ENCODE peak calls at places on chromosomes 1 and 21, in eight cellular contexts. O is GM12891, S is stomach, T is transverse colon, R is suprapubic skin, Q is prostate gland, L is H1, E is breast epithelium. V is an unnamed sample.

GRCh38 chr1:16017461-16018303 is at the start of gene HSPB7:
- DNase-seq in O (no peak), S (peak; percentile 81), T (peak; percentile 69), R (peak; percentile 82), Q (peak; percentile 36), L (no peak), E (peak; percentile 54), V (peak; percentile 88)

GRCh38 chr1:77756052-77756754 is 3.4 kb downstream of the USP33 start:
- DNase-seq in O (no peak), S (no peak), T (no peak), R (no peak), Q (no peak), L (no peak), E (no peak), V (no peak)

GRCh38 chr1:191065346-191065745 is 587.7 kb upstream of the BRINP3 start:
- DNase-seq in O (no peak), S (no peak), T (no peak), R (no peak), Q (no peak), L (no peak), E (no peak), V (no peak)

GRCh38 chr1:17053071-17053684 is 654 bp downstream of the SDHB start:
- DNase-seq in O (no peak), S (no peak), T (peak; percentile 17), R (no peak), Q (no peak), L (no peak), E (no peak), V (no peak)

GRCh38 chr1:108068141-108068540 is 103.2 kb upstream of the VAV3 start:
- DNase-seq in O (no peak), S (no peak), T (no peak), R (no peak), Q (no peak), L (no peak), E (no peak), V (no peak)

GRCh38 chr1:217331698-217332097 is 299.2 kb downstream of the GPATCH2 start:
- DNase-seq in O (no peak), S (no peak), T (no peak), R (no peak), Q (no peak), L (no peak), E (no peak), V (no peak)

GRCh38 chr1:170967042-170967910 is 31.9 kb downstream of the MROH9 start:
- DNase-seq in O (peak; percentile 2), S (no peak), T (no peak), R (no peak), Q (peak; percentile 10), L (no peak), E (no peak), V (no peak)

GRCh38 chr21:42466700-42467612 is 29.1 kb downstream of the RSPH1 start:
- DNase-seq in O (no peak), S (no peak), T (peak; percentile 41), R (no peak), Q (peak; percentile 29), L (no peak), E (no peak), V (no peak)

GRCh38 chr1:41623736-41624135 is 139.3 kb upstream of the EDN2 start:
- DNase-seq in O (no peak), S (no peak), T (no peak), R (no peak), Q (no peak), L (peak; percentile 32), E (no peak), V (no peak)

GRCh38 chr1:164662955-164663354 is 104.0 kb downstream of the PBX1 start:
- DNase-seq in O (no peak), S (no peak), T (no peak), R (no peak), Q (no peak), L (no peak), E (no peak), V (no peak)

GRCh38 chr1:115908565-115909334 is 67.6 kb upstream of the SLC22A15 start:
- DNase-seq in O (no peak), S (no peak), T (no peak), R (no peak), Q (no peak), L (no peak), E (no peak), V (no peak)

GRCh38 chr1:101346419-101346818 is 109.6 kb downstream of the S1PR1 start:
- DNase-seq in O (no peak), S (no peak), T (no peak), R (no peak), Q (no peak), L (no peak), E (no peak), V (no peak)

GRCh38 chr1:215489771-215490566 is 77.1 kb upstream of the KCTD3 start:
- DNase-seq in O (no peak), S (no peak), T (no peak), R (no peak), Q (no peak), L (no peak), E (no peak), V (no peak)

DNA sequence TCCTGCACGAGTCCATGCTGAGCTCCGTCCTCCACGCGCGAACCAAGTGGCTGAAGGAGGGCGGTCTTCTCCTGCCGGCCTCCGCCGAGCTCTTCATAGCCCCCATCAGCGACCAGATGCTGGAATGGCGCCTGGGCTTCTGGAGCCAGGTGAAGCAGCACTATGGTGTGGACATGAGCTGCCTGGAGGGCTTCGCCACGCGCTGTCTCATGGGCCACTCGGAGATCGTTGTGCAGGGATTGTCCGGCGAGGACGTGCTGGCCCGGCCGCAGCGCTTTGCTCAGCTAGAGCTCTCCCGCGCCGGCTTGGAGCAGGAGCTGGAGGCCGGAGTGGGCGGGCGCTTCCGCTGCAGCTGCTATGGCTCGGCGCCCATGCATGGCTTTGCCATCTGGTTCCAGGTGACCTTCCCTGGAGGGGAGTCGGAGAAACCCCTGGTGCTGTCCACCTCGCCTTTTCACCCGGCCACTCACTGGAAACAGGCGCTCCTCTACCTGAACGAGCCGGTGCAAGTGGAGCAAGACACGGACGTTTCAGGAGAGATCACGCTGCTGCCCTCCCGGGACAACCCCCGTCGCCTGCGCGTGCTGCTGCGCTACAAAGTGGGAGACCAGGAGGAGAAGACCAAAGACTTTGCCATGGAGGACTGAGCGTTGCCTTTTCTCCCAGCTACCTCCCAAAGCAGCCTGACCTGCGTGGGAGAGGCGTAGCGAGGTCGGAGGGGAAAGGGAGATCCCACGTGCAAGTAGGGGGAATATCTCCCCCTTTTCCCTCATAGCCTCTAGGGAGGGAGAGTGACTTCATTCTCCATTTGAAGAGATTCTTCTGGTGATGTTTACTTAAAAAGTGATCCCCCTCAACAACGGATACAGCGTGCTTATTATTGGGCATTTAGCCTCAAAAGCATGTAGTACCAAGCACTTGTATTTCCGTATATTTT is 991 bp downstream of the PRMT6 start:
- DNase-seq in O (peak; percentile 16), S (peak; percentile 73), T (peak; percentile 68), R (peak; percentile 66), Q (peak; percentile 60), L (peak; percentile 79), E (peak; percentile 23), V (peak; percentile 59)
- TF ChIP-seq POLR2AphosphoS5 in O (peak; percentile 82), S (no peak), T (no peak), R (no peak), Q (no peak), L (peak; percentile 60), E (no peak), V (no peak)

DNA sequence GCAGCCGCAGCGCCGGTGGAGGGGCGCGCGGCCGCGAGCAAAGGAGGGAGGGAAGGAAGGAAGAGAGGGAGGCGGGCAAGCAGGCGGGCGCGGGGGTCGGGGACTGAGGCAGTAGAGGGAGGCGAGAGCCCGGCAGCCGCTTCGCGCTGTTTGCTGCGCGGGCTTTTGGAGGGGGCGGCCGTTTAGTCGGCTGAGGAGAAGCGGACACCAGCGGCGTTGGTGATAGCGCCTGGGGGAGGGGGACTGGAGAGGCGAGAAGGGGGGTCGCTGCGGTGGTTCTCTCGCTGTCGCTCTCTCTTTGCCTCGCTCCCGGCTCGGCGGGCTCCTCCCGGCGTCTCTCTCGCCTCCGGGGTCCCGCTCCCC is at the start of gene HS2ST1:
- DNase-seq in O (no peak), S (no peak), T (no peak), R (no peak), Q (no peak), L (no peak), E (no peak), V (no peak)
- TF ChIP-seq POLR2A in O (peak; percentile 59), S (peak; percentile 34), T (peak; percentile 63), R (no peak), Q (peak; percentile 67), L (no peak), E (no peak), V (peak; percentile 52)

DNA sequence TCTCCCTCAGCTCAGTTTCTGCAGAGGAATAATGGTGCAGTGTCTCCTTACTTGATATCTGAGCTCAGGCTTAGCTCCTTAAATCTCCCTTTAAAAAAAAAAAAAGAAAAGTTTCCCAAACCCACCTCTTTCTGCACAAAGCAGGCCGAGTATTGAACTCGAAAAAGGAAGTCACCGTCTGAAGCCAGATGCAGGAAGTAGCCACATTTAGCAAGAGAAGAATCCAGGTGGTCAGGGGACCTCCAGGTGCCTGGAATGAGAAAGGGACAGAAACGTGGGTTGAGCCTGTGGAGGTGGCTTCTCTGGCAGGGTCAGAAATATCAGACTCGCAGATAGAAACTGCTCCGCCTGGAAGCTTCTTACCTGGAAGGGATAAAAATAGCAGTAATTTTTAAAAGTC is 46.2 kb upstream of the TARDBP start:
- DNase-seq in O (no peak), S (no peak), T (no peak), R (no peak), Q (no peak), L (no peak), E (no peak), V (no peak)
- TF ChIP-seq POLR2AphosphoS5 in O (no peak), S (no peak), T (no peak), R (no peak), Q (no peak), L (no peak), E (no peak), V (no peak)

GRCh38 chr1:28507646-28508434 is 2.0 kb downstream of the RCC1 start:
- DNase-seq in O (no peak), S (no peak), T (no peak), R (no peak), Q (no peak), L (no peak), E (no peak), V (no peak)

GRCh38 chr1:28509705-28510349 is 4.0 kb downstream of the RCC1 start:
- DNase-seq in O (no peak), S (no peak), T (no peak), R (no peak), Q (no peak), L (no peak), E (no peak), V (no peak)

GRCh38 chr1:28507247-28507645 is 1.4 kb downstream of the RCC1 start:
- DNase-seq in O (no peak), S (no peak), T (no peak), R (no peak), Q (no peak), L (no peak), E (no peak), V (no peak)

GRCh38 chr1:28506907-28507246 is 1.0 kb downstream of the RCC1 start:
- DNase-seq in O (no peak), S (no peak), T (no peak), R (no peak), Q (no peak), L (no peak), E (no peak), V (no peak)

DNA sequence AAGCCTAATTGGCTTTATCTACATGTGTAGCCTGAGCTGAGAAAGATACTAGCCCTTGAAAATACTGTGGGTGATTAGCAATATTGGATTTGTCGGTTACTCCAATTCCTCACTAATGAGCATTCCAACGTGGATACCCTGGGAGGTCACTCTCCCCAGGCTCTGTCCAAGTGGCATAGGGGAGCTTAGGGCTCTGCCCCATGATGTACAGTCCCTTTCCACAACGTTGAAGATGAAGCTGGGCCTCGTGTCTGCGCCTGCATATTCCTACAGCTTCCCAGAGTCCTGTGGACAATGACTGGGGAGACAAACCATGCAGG is 2.6 kb downstream of the RCC1 start:
- DNase-seq in O (no peak), S (no peak), T (no peak), R (no peak), Q (no peak), L (no peak), E (no peak), V (no peak)
- TF ChIP-seq POLR2A in O (no peak), S (no peak), T (no peak), R (no peak), Q (no peak), L (peak; percentile 94), E (no peak), V (no peak)

V was measured in upper lobe of left lung.